ENCODE peak calls at places on chromosomes 13 and 19, in seven cellular contexts. C, O, K, L, S, R and U are unnamed samples.

GRCh38 chr13:79779761-79780160 is 298.8 kb downstream of the NDFIP2 start:
- DNase-seq in R (no peak), C (no peak), K (peak), L (peak), O (peak), S (no peak), U (no peak)

GRCh38 chr19:45816236-45817009 is 1.3 kb upstream of the RSPH6A start:
- DNase-seq in S (no peak), L (no peak), K (no peak), R (no peak), C (no peak), O (no peak), U (no peak)

GRCh38 chr19:29737461-29738000 is 22.5 kb upstream of the C19orf12 start:
- DNase-seq in O (no peak), S (no peak), K (no peak), C (no peak), L (no peak), R (no peak), U (no peak)

GRCh38 chr13:48411281-48412099 is 1.4 kb downstream of the LPAR6 start:
- DNase-seq in S (no peak), O (no peak), R (no peak), L (no peak), K (peak), C (no peak), U (no peak)

GRCh38 chr13:101530293-101530692 is 77.8 kb downstream of the ITGBL1 start:
- DNase-seq in O (no peak), S (no peak), R (no peak), C (no peak), K (no peak), L (no peak), U (no peak)

GRCh38 chr13:112061367-112062046 is 5.4 kb upstream of the SOX1 start:
- DNase-seq in R (no peak), O (no peak), L (no peak), K (no peak), S (peak), C (no peak), U (no peak)

GRCh38 chr19:56617531-56617930 is 22.4 kb downstream of the ZNF71 start:
- DNase-seq in S (no peak), C (no peak), L (no peak), R (no peak), O (no peak), K (no peak), U (no peak)

GRCh38 chr19:29841559-29842367 is 30.0 kb downstream of the CCNE1 start:
- DNase-seq in R (no peak), L (peak), O (peak), S (peak), C (no peak), K (no peak), U (no peak)

GRCh38 chr19:15466851-15467733 is 2.7 kb upstream of the RASAL3 start:
- DNase-seq in K (peak), R (peak), L (no peak), C (no peak), O (peak), S (no peak), U (peak)